ENCODE peak calls at places on chromosomes 13 and 19, in four cellular contexts. One of them, this sample, is unnamed.
A peak's percentile ranks its signal among the peaks of the same experiment; 100 is the strongest.

GRCh38 chr13:111893607-111894443 is 173.1 kb upstream of the SOX1 start:
- DNase-seq in AG04450: no peak
- DNase-seq in hippocampal formation: no peak
- DNase-seq in CD4-positive, alpha-beta memory T cell: no peak
- DNase-seq in this sample: no peak

GRCh38 chr13:32175307-32175706 is 139.9 kb downstream of the ZAR1L start:
- DNase-seq in CD4-positive, alpha-beta memory T cell: no peak
- DNase-seq in AG04450: no peak
- DNase-seq in hippocampal formation: no peak
- DNase-seq in this sample: no peak

GRCh38 chr13:28173793-28174192 is 35.4 kb downstream of the PAN3 start:
- DNase-seq in AG04450: no peak
- DNase-seq in CD4-positive, alpha-beta memory T cell: no peak
- DNase-seq in hippocampal formation: no peak
- DNase-seq in this sample: no peak

GRCh38 chr19:4567584-4568071 is 8.1 kb upstream of the SEMA6B start:
- DNase-seq in AG04450: no peak
- DNase-seq in hippocampal formation: no peak
- DNase-seq in CD4-positive, alpha-beta memory T cell: peak; percentile 48
- DNase-seq in this sample: no peak

GRCh38 chr19:15525291-15525690 is 17.0 kb downstream of the CYP4F22 start:
- DNase-seq in hippocampal formation: no peak
- DNase-seq in CD4-positive, alpha-beta memory T cell: no peak
- DNase-seq in AG04450: no peak
- DNase-seq in this sample: no peak

GRCh38 chr19:8096071-8096470 is 43.5 kb downstream of the CCL25 start:
- DNase-seq in AG04450: no peak
- DNase-seq in CD4-positive, alpha-beta memory T cell: no peak
- DNase-seq in hippocampal formation: no peak
- DNase-seq in this sample: no peak

GRCh38 chr19:11446652-11447301 is 11.3 kb downstream of the PRKCSH start:
- DNase-seq in AG04450: no peak
- DNase-seq in hippocampal formation: peak; percentile 89
- DNase-seq in CD4-positive, alpha-beta memory T cell: peak; percentile 33
- DNase-seq in this sample: peak; percentile 93

GRCh38 chr13:80962173-80962572 is 621.2 kb upstream of the SPRY2 start:
- DNase-seq in CD4-positive, alpha-beta memory T cell: no peak
- DNase-seq in AG04450: no peak
- DNase-seq in hippocampal formation: no peak
- DNase-seq in this sample: no peak

GRCh38 chr19:32067686-32068085 is 277.7 kb upstream of the ZNF507 start:
- DNase-seq in AG04450: no peak
- DNase-seq in hippocampal formation: no peak
- DNase-seq in CD4-positive, alpha-beta memory T cell: no peak
- DNase-seq in this sample: no peak

GRCh38 chr13:77696006-77696862 is 1.3 kb upstream of the SLAIN1 start:
- DNase-seq in hippocampal formation: peak; percentile 34
- DNase-seq in CD4-positive, alpha-beta memory T cell: peak; percentile 63
- DNase-seq in AG04450: no peak
- DNase-seq in this sample: no peak

GRCh38 chr19:38304866-38305429 is 897 bp downstream of the C19orf33 start:
- DNase-seq in AG04450: no peak
- DNase-seq in hippocampal formation: no peak
- DNase-seq in CD4-positive, alpha-beta memory T cell: no peak
- DNase-seq in this sample: no peak

GRCh38 chr19:14476663-14477401 is 1.7 kb upstream of the PTGER1 start:
- DNase-seq in CD4-positive, alpha-beta memory T cell: peak; percentile 46
- DNase-seq in hippocampal formation: no peak
- DNase-seq in AG04450: peak; percentile 41
- DNase-seq in this sample: no peak

GRCh38 chr13:100306042-100306441 is 217.1 kb downstream of the PCCA start:
- DNase-seq in AG04450: no peak
- DNase-seq in hippocampal formation: no peak
- DNase-seq in CD4-positive, alpha-beta memory T cell: no peak
- DNase-seq in this sample: no peak

GRCh38 chr13:99086869-99087129 is 108.9 kb upstream of the DOCK9 start:
- DNase-seq in CD4-positive, alpha-beta memory T cell: no peak
- DNase-seq in AG04450: no peak
- DNase-seq in hippocampal formation: no peak
- DNase-seq in this sample: no peak

GRCh38 chr13:27336005-27336673 is 65.5 kb downstream of the RASL11A start:
- DNase-seq in AG04450: no peak
- DNase-seq in CD4-positive, alpha-beta memory T cell: no peak
- DNase-seq in hippocampal formation: no peak
- DNase-seq in this sample: no peak

GRCh38 chr19:57665261-57665806 is 3.4 kb upstream of the ZSCAN4 start:
- DNase-seq in AG04450: no peak
- DNase-seq in hippocampal formation: no peak
- DNase-seq in CD4-positive, alpha-beta memory T cell: no peak
- DNase-seq in this sample: no peak

GRCh38 chr19:52638601-52639000 is 446 bp upstream of the ZNF83 start:
- DNase-seq in CD4-positive, alpha-beta memory T cell: no peak
- DNase-seq in AG04450: peak; percentile 30
- DNase-seq in hippocampal formation: no peak
- DNase-seq in this sample: peak; percentile 16

GRCh38 chr19:46616631-46617322 is 8.1 kb downstream of the PTGIR start:
- DNase-seq in hippocampal formation: no peak
- DNase-seq in CD4-positive, alpha-beta memory T cell: no peak
- DNase-seq in AG04450: no peak
- DNase-seq in this sample: no peak

GRCh38 chr19:23283925-23284324 is 33.7 kb upstream of the ZNF724 start:
- DNase-seq in CD4-positive, alpha-beta memory T cell: peak; percentile 57
- DNase-seq in AG04450: no peak
- DNase-seq in hippocampal formation: no peak
- DNase-seq in this sample: no peak

GRCh38 chr13:25575562-25575961 is 203.8 kb downstream of the ATP8A2 start:
- DNase-seq in CD4-positive, alpha-beta memory T cell: no peak
- DNase-seq in hippocampal formation: no peak
- DNase-seq in AG04450: no peak
- DNase-seq in this sample: no peak

GRCh38 chr13:51821666-51822065 is 17.7 kb upstream of the DHRS12 start:
- DNase-seq in AG04450: no peak
- DNase-seq in hippocampal formation: no peak
- DNase-seq in CD4-positive, alpha-beta memory T cell: peak; percentile 61
- DNase-seq in this sample: no peak

GRCh38 chr19:1447565-1447903 is 2.4 kb upstream of the APC2 start:
- DNase-seq in CD4-positive, alpha-beta memory T cell: no peak
- DNase-seq in AG04450: no peak
- DNase-seq in hippocampal formation: no peak
- DNase-seq in this sample: no peak

GRCh38 chr13:112890316-112891131 is 78.5 kb upstream of the MCF2L start:
- DNase-seq in AG04450: no peak
- DNase-seq in CD4-positive, alpha-beta memory T cell: no peak
- DNase-seq in hippocampal formation: no peak
- DNase-seq in this sample: no peak

GRCh38 chr19:41175825-41176734 is 16.9 kb upstream of the CYP2S1 start:
- DNase-seq in hippocampal formation: peak; percentile 24
- DNase-seq in CD4-positive, alpha-beta memory T cell: peak; percentile 45
- DNase-seq in AG04450: peak; percentile 58
- DNase-seq in this sample: no peak

GRCh38 chr19:5567360-5567970 is at the start of gene TINCR:
- DNase-seq in AG04450: no peak
- DNase-seq in hippocampal formation: no peak
- DNase-seq in CD4-positive, alpha-beta memory T cell: no peak
- DNase-seq in this sample: no peak

GRCh38 chr13:61410669-61411297 is 4.9 kb downstream of the PCDH20 start:
- DNase-seq in CD4-positive, alpha-beta memory T cell: no peak
- DNase-seq in hippocampal formation: no peak
- DNase-seq in AG04450: no peak
- DNase-seq in this sample: no peak

GRCh38 chr13:45219123-45219891 is 18.5 kb upstream of the KCTD4 start:
- DNase-seq in hippocampal formation: no peak
- DNase-seq in AG04450: no peak
- DNase-seq in CD4-positive, alpha-beta memory T cell: no peak
- DNase-seq in this sample: no peak

GRCh38 chr13:103188688-103189326 is 122.6 kb upstream of the SLC10A2 start:
- DNase-seq in CD4-positive, alpha-beta memory T cell: no peak
- DNase-seq in hippocampal formation: no peak
- DNase-seq in AG04450: no peak
- DNase-seq in this sample: peak; percentile 4

GRCh38 chr19:55407625-55408319 is at the start of gene UBE2S:
- DNase-seq in AG04450: peak; percentile 99
- DNase-seq in hippocampal formation: peak; percentile 96
- DNase-seq in CD4-positive, alpha-beta memory T cell: peak; percentile 99
- DNase-seq in this sample: peak; percentile 99

GRCh38 chr13:35923347-35923746 is 207.8 kb downstream of the DCLK1 start:
- DNase-seq in CD4-positive, alpha-beta memory T cell: no peak
- DNase-seq in AG04450: no peak
- DNase-seq in hippocampal formation: no peak
- DNase-seq in this sample: no peak

GRCh38 chr19:55158848-55159793 is 1.6 kb upstream of the TNNI3 start:
- DNase-seq in AG04450: no peak
- DNase-seq in hippocampal formation: no peak
- DNase-seq in CD4-positive, alpha-beta memory T cell: no peak
- DNase-seq in this sample: no peak

This sample was measured in frontal cortex.